ENCODE peak calls at places on chromosome 3, in eight cellular contexts. U, W, G, D, M, Y, F and J are unnamed samples. For H3K4me1 and H3K27me3, the result is how much of the 10 kb centered on the place peaks cover.

GRCh38 chr3:131454501-131454900 is 48.3 kb downstream of the MRPL3 start:
- DNase-seq in M (no peak), D (peak), G (no peak), U (peak), W (no peak), Y (no peak), F (no peak), J (no peak)

GRCh38 chr3:143171656-143172055 is 52.1 kb downstream of the CHST2 start:
- DNase-seq in F (no peak), W (no peak), G (no peak), M (no peak), U (peak), D (peak), Y (no peak), J (no peak)

GRCh38 chr3:45275006-45275704 is 49.1 kb upstream of the TMEM158 start:
- DNase-seq in F (no peak), G (no peak), U (no peak), Y (no peak), W (no peak), D (no peak), M (no peak), J (no peak)

GRCh38 chr3:15330031-15330596 is 2.3 kb downstream of the SH3BP5 start:
- DNase-seq in Y (no peak), D (peak), M (no peak), F (no peak), W (no peak), U (peak), G (peak), J (peak)

GRCh38 chr3:40771112-40771511 is 246.4 kb downstream of the ZNF621 start:
- DNase-seq in M (no peak), F (no peak), G (no peak), Y (no peak), W (no peak), U (no peak), D (no peak), J (no peak)

GRCh38 chr3:101950985-101951733 is 101.8 kb downstream of the NFKBIZ start:
- DNase-seq in D (no peak), F (no peak), U (no peak), Y (no peak), M (no peak), G (no peak), W (no peak), J (no peak)

GRCh38 chr3:197003461-197004385 is 25.9 kb downstream of the MELTF start:
- DNase-seq in F (no peak), D (peak), G (no peak), W (no peak), U (no peak), M (no peak), Y (peak), J (peak)

GRCh38 chr3:71215351-71215750 is 368.2 kb downstream of the FOXP1 start:
- DNase-seq in W (no peak), F (no peak), M (no peak), Y (no peak), D (no peak), U (no peak), G (no peak), J (no peak)

GRCh38 chr3:123605789-123606234 is 21.0 kb upstream of the HACD2 start:
- DNase-seq in M (peak), D (no peak), Y (no peak), G (no peak), U (peak), F (no peak), W (no peak), J (peak)

GRCh38 chr3:100899440-100900091 is 93.7 kb downstream of the ABI3BP start:
- DNase-seq in D (no peak), U (no peak), W (no peak), G (no peak), M (no peak), Y (no peak), F (no peak), J (no peak)

GRCh38 chr3:128066111-128066510 is 13.9 kb downstream of the SEC61A1 start:
- DNase-seq in U (no peak), M (no peak), F (no peak), W (no peak), Y (no peak), D (no peak), G (no peak), J (no peak)

GRCh38 chr3:76514836-76515235 is 525.1 kb upstream of the ROBO2 start:
- DNase-seq in Y (no peak), M (no peak), W (no peak), G (no peak), F (no peak), U (no peak), D (peak), J (no peak)

GRCh38 chr3:64138656-64139375 is 86.5 kb downstream of the PRICKLE2 start:
- DNase-seq in F (no peak), Y (no peak), M (no peak), W (no peak), D (no peak), G (no peak), U (no peak), J (no peak)

GRCh38 chr3:23826382-23827061 is 20.8 kb downstream of the UBE2E1 start:
- DNase-seq in M (no peak), U (peak), Y (no peak), W (no peak), G (peak), D (no peak), F (no peak), J (no peak)

GRCh38 chr3:123833398-123833785 is 50.7 kb downstream of the MYLK start:
- DNase-seq in M (no peak), D (peak), F (no peak), Y (no peak), G (no peak), U (no peak), W (no peak), J (no peak)

GRCh38 chr3:123405021-123405420 is 43.9 kb downstream of the ADCY5 start:
- DNase-seq in F (no peak), U (no peak), W (no peak), G (peak), M (no peak), Y (no peak), D (no peak), J (no peak)

GRCh38 chr3:61808526-61808925 is 247.2 kb downstream of the PTPRG start:
- DNase-seq in U (no peak), D (peak), Y (peak), F (no peak), W (peak), G (peak), M (no peak), J (no peak)

GRCh38 chr3:130892759-130893239 is 1.1 kb upstream of the ATP2C1 start:
- DNase-seq in G (peak), W (no peak), U (peak), D (peak), Y (peak), M (peak), F (no peak), J (peak)

GRCh38 chr3:9455596-9455995 is 58.2 kb downstream of the SETD5 start:
- DNase-seq in Y (no peak), U (no peak), W (no peak), D (no peak), G (no peak), F (no peak), M (no peak), J (no peak)

GRCh38 chr3:138082085-138082991 is 33.1 kb downstream of the DZIP1L start:
- DNase-seq in Y (no peak), F (no peak), W (no peak), G (no peak), D (peak), U (peak), M (peak), J (peak)

GRCh38 chr3:4950948-4951347 is 28.3 kb upstream of the BHLHE40 start:
- DNase-seq in F (no peak), M (peak), W (no peak), Y (no peak), G (no peak), U (no peak), D (no peak), J (no peak)

GRCh38 chr3:72270072-72270611 is 485.2 kb upstream of the PROK2 start:
- DNase-seq in W (peak), G (peak), M (peak), Y (peak), F (peak), U (peak), D (peak), J (peak)

GRCh38 chr3:143648708-143649107 is 199.6 kb downstream of the SLC9A9 start:
- DNase-seq in U (no peak), F (no peak), Y (no peak), D (peak), M (no peak), G (no peak), W (no peak), J (no peak)

GRCh38 chr3:107911337-107912000 is 179.4 kb downstream of the CD47 start:
- DNase-seq in U (no peak), W (no peak), D (no peak), M (no peak), F (no peak), G (no peak), Y (no peak), J (no peak)

GRCh38 chr3:196611761-196612483 is 27.6 kb upstream of the NRROS start:
- DNase-seq in F (no peak), Y (no peak), G (peak), D (no peak), U (no peak), M (no peak), W (no peak), J (no peak)

GRCh38 chr3:126394179-126394976 is at the start of gene CFAP100:
- DNase-seq in Y (no peak), W (peak), D (peak), M (no peak), G (no peak), F (peak), U (peak), J (peak)

GRCh38 chr3:37907906-37908305 is 46.2 kb downstream of the CTDSPL start:
- DNase-seq in F (no peak), W (no peak), G (no peak), U (peak), Y (no peak), M (peak), D (no peak), J (no peak)

GRCh38 chr3:168625477-168625876 is 529.8 kb upstream of the GOLIM4 start:
- DNase-seq in U (no peak), W (no peak), Y (no peak), G (no peak), D (no peak), M (no peak), F (no peak), J (no peak)

GRCh38 chr3:126528800-126529541 is 5.0 kb downstream of the CHST13 start:
- DNase-seq in W (peak), Y (no peak), D (no peak), F (peak), U (no peak), M (peak), G (peak), J (peak)

GRCh38 chr3:149581248-149581647 is 76.6 kb downstream of the WWTR1 start:
- DNase-seq in M (no peak), U (peak), Y (no peak), F (no peak), G (no peak), W (no peak), D (no peak), J (no peak)

GRCh38 chr3:149581681-149582349 is 76.0 kb downstream of the WWTR1 start:
- DNase-seq in M (no peak), G (peak), W (no peak), Y (no peak), D (peak), U (peak), F (no peak), J (peak)

GRCh38 chr3:149579838-149580542 is 77.8 kb downstream of the WWTR1 start:
- DNase-seq in D (peak), M (no peak), U (peak), Y (no peak), F (no peak), W (no peak), G (no peak), J (no peak)

GRCh38 chr3:149584236-149584635 is 73.6 kb downstream of the WWTR1 start:
- DNase-seq in G (no peak), W (no peak), M (no peak), Y (no peak), U (no peak), F (no peak), D (no peak), J (no peak)

GRCh38 chr3:149582395-149582794 is 75.4 kb downstream of the WWTR1 start:
- DNase-seq in Y (no peak), F (no peak), U (no peak), W (no peak), D (no peak), M (no peak), G (no peak), J (no peak)
- H3K4me1 ChIP-seq in Y (under half), F (half or more), U (half or more), W (under half), D (under half), M (under half), G (under half), J (under half)

GRCh38 chr3:13072239-13073041 is 789 bp downstream of the IQSEC1 start:
- DNase-seq in Y (no peak), U (no peak), M (no peak), W (peak), F (no peak), D (no peak), G (peak), J (no peak)
- H3K27me3 ChIP-seq in Y (under half), U (under half), M (under half), W (under half), F (under half), D (under half), G (under half), J (half or more)

DNA sequence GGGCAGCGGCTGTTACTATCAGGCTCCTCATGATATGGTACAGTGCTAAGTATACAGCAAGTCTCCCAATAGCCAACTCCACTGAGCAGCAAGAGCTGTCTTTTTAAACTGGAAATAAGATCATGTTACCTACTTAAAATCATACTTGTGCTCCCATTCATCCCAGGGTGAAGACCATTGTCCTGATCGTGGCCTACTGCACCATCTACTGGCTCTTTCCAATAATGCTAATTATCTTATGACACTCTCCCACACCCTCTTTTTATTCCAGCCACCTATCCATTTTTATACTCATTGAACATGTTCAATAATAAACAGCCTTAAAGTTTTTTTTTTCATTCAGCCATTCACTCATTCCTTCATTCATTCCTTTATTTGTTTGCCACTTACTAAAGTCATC is 117.7 kb downstream of the GBE1 start:
- DNase-seq in G (no peak), W (no peak), U (peak), M (peak), F (no peak), D (peak), Y (no peak), J (peak)
- TF ChIP-seq CTCF in G (peak), W (peak), U (peak), M (peak), F (peak), D (peak), Y (no peak), J (peak)

DNA sequence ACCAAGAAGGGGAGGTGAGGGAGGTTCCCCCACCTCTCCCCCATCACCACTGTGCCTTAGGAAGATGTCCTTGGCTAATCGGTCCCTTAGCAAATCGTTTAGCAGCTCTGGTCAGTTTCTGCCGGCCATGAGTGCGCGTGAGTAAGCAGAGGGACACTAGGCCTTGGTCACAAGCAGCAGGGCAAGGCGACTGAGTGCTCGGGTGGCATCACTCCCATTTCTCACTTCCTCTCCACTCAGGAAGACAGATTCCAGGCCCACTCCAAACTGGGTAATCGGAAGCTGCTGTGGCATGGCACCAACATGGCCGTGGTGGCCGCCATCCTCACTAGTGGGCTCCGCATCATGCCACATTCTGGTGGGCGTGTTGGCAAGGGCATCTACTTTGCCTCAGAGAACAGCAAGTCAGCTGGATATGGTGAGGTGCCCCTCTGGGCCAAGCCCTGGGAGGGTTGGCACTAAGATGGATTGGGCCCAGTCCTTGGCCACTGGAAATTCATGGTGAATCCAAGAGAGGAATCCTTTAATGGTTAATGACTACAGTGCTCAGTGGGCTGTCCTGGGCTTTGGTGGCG is 3.9 kb downstream of the PARP3 start:
- DNase-seq in D (no peak), M (no peak), U (no peak), W (no peak), Y (no peak), F (no peak), G (no peak), J (no peak)
- H3K4me1 ChIP-seq in D (under half), M (under half), U (under half), W (under half), Y (under half), F (under half), G (under half), J (under half)

GRCh38 chr3:134370611-134371451 is 3.4 kb downstream of the AMOTL2 start:
- DNase-seq in M (no peak), G (no peak), D (no peak), W (no peak), Y (no peak), U (no peak), F (no peak), J (no peak)

GRCh38 chr3:134367869-134368750 is 6.1 kb downstream of the AMOTL2 start:
- DNase-seq in U (no peak), Y (peak), D (no peak), W (no peak), G (no peak), F (no peak), M (no peak), J (no peak)

GRCh38 chr3:134368751-134369105 is 5.5 kb downstream of the AMOTL2 start:
- DNase-seq in D (no peak), G (no peak), U (no peak), M (no peak), W (no peak), F (no peak), Y (no peak), J (no peak)

GRCh38 chr3:134369861-134370596 is 4.2 kb downstream of the AMOTL2 start:
- DNase-seq in D (no peak), F (no peak), Y (no peak), W (no peak), M (no peak), U (no peak), G (no peak), J (no peak)

DNA sequence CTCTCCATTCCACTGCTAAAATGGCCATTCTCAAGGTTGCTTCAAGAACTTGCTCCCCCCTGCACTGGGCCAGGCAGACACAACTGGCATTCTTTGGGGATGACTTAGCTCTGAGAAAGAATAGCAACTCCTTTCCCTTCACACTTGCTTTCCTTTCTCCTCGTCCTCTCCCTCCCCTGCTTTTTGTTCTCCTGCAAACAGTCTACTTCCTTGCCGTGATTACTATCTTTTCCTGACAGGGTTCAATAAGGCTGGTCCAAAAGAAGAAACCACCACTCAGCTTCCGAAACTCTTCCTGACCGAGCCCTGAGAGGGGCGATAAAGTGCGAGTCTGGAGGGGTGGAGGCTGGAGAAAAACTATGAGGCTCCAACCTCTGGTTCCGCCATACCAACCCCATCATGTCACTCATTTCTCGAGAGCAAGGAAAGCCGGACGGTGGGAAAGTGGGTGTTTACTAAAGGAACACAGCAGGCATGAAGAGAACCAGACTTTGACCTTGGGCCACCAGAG is 5.0 kb downstream of the AMOTL2 start:
- DNase-seq in W (no peak), G (no peak), F (no peak), Y (no peak), D (peak), U (peak), M (no peak), J (no peak)
- H3K27me3 ChIP-seq in W (under half), G (under half), F (under half), Y (under half), D (under half), U (under half), M (under half), J (under half)

GRCh38 chr3:179702271-179702947 is 49.6 kb downstream of the USP13 start:
- DNase-seq in M (no peak), F (no peak), Y (no peak), G (no peak), W (no peak), U (no peak), D (no peak), J (no peak)

GRCh38 chr3:179697933-179698332 is 45.1 kb downstream of the USP13 start:
- DNase-seq in G (no peak), W (no peak), Y (no peak), M (no peak), F (no peak), U (no peak), D (no peak), J (no peak)

GRCh38 chr3:179701176-179701827 is 48.5 kb downstream of the USP13 start:
- DNase-seq in U (no peak), F (no peak), M (no peak), W (no peak), Y (no peak), G (no peak), D (no peak), J (no peak)

GRCh38 chr3:179703816-179704215 is 51.0 kb downstream of the USP13 start:
- DNase-seq in U (no peak), W (no peak), G (no peak), Y (no peak), M (no peak), D (no peak), F (no peak), J (no peak)

GRCh38 chr3:179700716-179701115 is 47.9 kb downstream of the USP13 start:
- DNase-seq in G (no peak), F (no peak), M (no peak), W (no peak), Y (no peak), D (no peak), U (no peak), J (no peak)
- TF ChIP-seq CTCF in G (no peak), F (no peak), M (no peak), W (no peak), Y (no peak), D (no peak), U (no peak), J (no peak)